ENCODE peak calls at places on chromosomes 4 and X, in eight cellular contexts. Q is RKO, Y is aorta, O is left colon, U is NT2/D1, N is Right ventricle myocardium superior, D is AG09319, W is caudate nucleus. G is an unnamed sample.

GRCh38 chrX:37684918-37685317 is 673 bp upstream of the XK start:
- DNase-seq in Q (no peak), Y (no peak), O (no peak), U (peak; percentile 25), N (no peak), D (no peak), W (no peak), G (no peak)

GRCh38 chr4:150852237-150852636 is 162.8 kb downstream of the LRBA start:
- DNase-seq in Q (no peak), Y (no peak), O (no peak), U (no peak), N (no peak), D (no peak), W (no peak), G (no peak)

GRCh38 chr4:113256946-113257345 is 207.5 kb downstream of the ANK2 start:
- DNase-seq in Q (no peak), Y (no peak), O (no peak), U (no peak), N (no peak), D (peak; percentile 52), W (no peak), G (no peak)

GRCh38 chr4:90616711-90617110 is 489.5 kb downstream of the CCSER1 start:
- DNase-seq in Q (no peak), Y (no peak), O (no peak), U (no peak), N (no peak), D (no peak), W (no peak), G (no peak)

GRCh38 chr4:73067971-73068394 is 1.5 kb downstream of the COX18 start:
- DNase-seq in Q (peak; percentile 50), Y (no peak), O (no peak), U (no peak), N (no peak), D (no peak), W (no peak), G (no peak)

GRCh38 chrX:24023972-24024664 is 2.9 kb downstream of the KLHL15 start:
- DNase-seq in Q (peak; percentile 35), Y (no peak), O (no peak), U (no peak), N (no peak), D (no peak), W (no peak), G (no peak)

GRCh38 chrX:122055450-122055849 is 1008.0 kb downstream of the GLUD2 start:
- DNase-seq in Q (no peak), Y (no peak), O (no peak), U (no peak), N (no peak), D (no peak), W (no peak), G (no peak)

GRCh38 chr4:144399927-144400326 is 246.0 kb upstream of the HHIP start:
- DNase-seq in Q (peak; percentile 51), Y (peak; percentile 29), O (no peak), U (no peak), N (no peak), D (peak; percentile 7), W (no peak), G (no peak)

GRCh38 chr4:129822708-129823504 is 727.0 kb downstream of the C4orf33 start:
- DNase-seq in Q (no peak), Y (no peak), O (no peak), U (no peak), N (no peak), D (no peak), W (no peak), G (no peak)

GRCh38 chr4:174086829-174087799 is 196.4 kb downstream of the FBXO8 start:
- DNase-seq in Q (no peak), Y (no peak), O (no peak), U (no peak), N (peak; percentile 53), D (no peak), W (no peak), G (no peak)

GRCh38 chr4:103002551-103002950 is 17.0 kb downstream of the SLC9B1 start:
- DNase-seq in Q (no peak), Y (no peak), O (no peak), U (no peak), N (no peak), D (no peak), W (no peak), G (no peak)

GRCh38 chr4:124167602-124168001 is 544.9 kb downstream of the ANKRD50 start:
- DNase-seq in Q (no peak), Y (peak; percentile 75), O (no peak), U (no peak), N (no peak), D (no peak), W (no peak), G (no peak)

GRCh38 chrX:41449615-41450014 is 2.5 kb downstream of the NYX start:
- DNase-seq in Q (no peak), Y (no peak), O (no peak), U (no peak), N (no peak), D (no peak), W (no peak), G (no peak)

GRCh38 chr4:188934320-188934975 is 795.2 kb downstream of the TRIML1 start:
- DNase-seq in Q (peak; percentile 11), Y (no peak), O (no peak), U (no peak), N (no peak), D (peak; percentile 5), W (no peak), G (no peak)

GRCh38 chr4:79445371-79445781 is 37.3 kb upstream of the GK2 start:
- DNase-seq in Q (no peak), Y (no peak), O (no peak), U (peak; percentile 2), N (no peak), D (no peak), W (no peak), G (peak; percentile 5)

GRCh38 chr4:149719357-149719756 is 96.3 kb downstream of the IQCM start:
- DNase-seq in Q (no peak), Y (no peak), O (no peak), U (no peak), N (no peak), D (no peak), W (no peak), G (no peak)

GRCh38 chr4:60721680-60722079 is 478.4 kb upstream of the ADGRL3 start:
- DNase-seq in Q (no peak), Y (no peak), O (no peak), U (no peak), N (no peak), D (no peak), W (no peak), G (no peak)

GRCh38 chrX:68894513-68895338 is 65.9 kb downstream of the EFNB1 start:
- DNase-seq in Q (no peak), Y (peak; percentile 83), O (peak; percentile 70), U (peak; percentile 72), N (peak; percentile 80), D (no peak), W (no peak), G (no peak)

GRCh38 chrX:85018471-85018870 is 14.8 kb downstream of the APOOL start:
- DNase-seq in Q (no peak), Y (no peak), O (no peak), U (no peak), N (no peak), D (no peak), W (no peak), G (no peak)

GRCh38 chrX:140767646-140768045 is 58.1 kb downstream of the LINC00632 start:
- DNase-seq in Q (no peak), Y (no peak), O (no peak), U (no peak), N (no peak), D (no peak), W (no peak), G (no peak)

GRCh38 chr4:19382993-19383392 is 868.7 kb upstream of the SLIT2 start:
- DNase-seq in Q (no peak), Y (no peak), O (no peak), U (no peak), N (no peak), D (peak; percentile 87), W (no peak), G (no peak)

GRCh38 chrX:112941209-112941788 is 100.7 kb upstream of the AMOT start:
- DNase-seq in Q (peak; percentile 5), Y (no peak), O (no peak), U (no peak), N (no peak), D (no peak), W (no peak), G (no peak)

GRCh38 chr4:174757736-174758135 is 71.3 kb downstream of the GLRA3 start:
- DNase-seq in Q (no peak), Y (no peak), O (no peak), U (no peak), N (no peak), D (no peak), W (no peak), G (peak; percentile 20)

GRCh38 chr4:115154826-115155225 is 41.4 kb upstream of the NDST4 start:
- DNase-seq in Q (peak; percentile 48), Y (no peak), O (no peak), U (peak; percentile 2), N (no peak), D (peak; percentile 24), W (no peak), G (no peak)

GRCh38 chr4:76830612-76831474 is 67.1 kb downstream of the SOWAHB start:
- DNase-seq in Q (peak; percentile 90), Y (no peak), O (peak; percentile 80), U (peak; percentile 1), N (no peak), D (peak; percentile 71), W (no peak), G (no peak)

GRCh38 chr4:123479944-123480343 is 83.3 kb downstream of the SPRY1 start:
- DNase-seq in Q (no peak), Y (no peak), O (no peak), U (no peak), N (no peak), D (no peak), W (no peak), G (no peak)

GRCh38 chr4:102598102-102598758 is 97.1 kb downstream of the NFKB1 start:
- DNase-seq in Q (no peak), Y (no peak), O (no peak), U (no peak), N (no peak), D (no peak), W (no peak), G (no peak)

GRCh38 chr4:86855572-86855971 is 6.4 kb upstream of the SLC10A6 start:
- DNase-seq in Q (peak; percentile 16), Y (no peak), O (no peak), U (no peak), N (no peak), D (no peak), W (no peak), G (no peak)

GRCh38 chr4:128234836-128235235 is 52.8 kb downstream of the PGRMC2 start:
- DNase-seq in Q (no peak), Y (no peak), O (no peak), U (no peak), N (no peak), D (no peak), W (no peak), G (no peak)

GRCh38 chr4:106325800-106326199 is 9.4 kb downstream of the AIMP1 start:
- DNase-seq in Q (no peak), Y (no peak), O (no peak), U (no peak), N (no peak), D (no peak), W (no peak), G (no peak)

GRCh38 chrX:130058667-130059066 is 51.6 kb downstream of the ELF4 start:
- DNase-seq in Q (no peak), Y (no peak), O (no peak), U (no peak), N (no peak), D (no peak), W (no peak), G (no peak)

GRCh38 chr4:189548484-189549160 is 392.1 kb upstream of the FRG1 start:
- DNase-seq in Q (no peak), Y (no peak), O (no peak), U (no peak), N (no peak), D (no peak), W (no peak), G (no peak)

GRCh38 chr4:34323549-34324325 is 1920.6 kb downstream of the ARAP2 start:
- DNase-seq in Q (no peak), Y (no peak), O (no peak), U (no peak), N (no peak), D (no peak), W (no peak), G (no peak)

GRCh38 chr4:110830461-110830860 is 207.6 kb upstream of the PITX2 start:
- DNase-seq in Q (peak; percentile 28), Y (no peak), O (no peak), U (no peak), N (no peak), D (no peak), W (no peak), G (no peak)

G was measured in WTC11.